ENCODE peak calls at places on chromosomes 6 and 20, in seven cellular contexts. T is spleen; D is CD4-positive, alpha-beta memory T cell; C is CD8-positive, alpha-beta T cell; M is iPS DF 6.9; J is astrocyte; F is heart left ventricle. I is an unnamed sample. For H3K27me3, the result is how much of the 10 kb centered on the place peaks cover.

GRCh38 chr20:52312131-52312729 is 120.7 kb upstream of the ZFP64 start:
- DNase-seq in J (peak), M (peak), D (peak), C (peak), T (no peak), F (no peak), I (no peak)

GRCh38 chr20:24208652-24209051 is 220.1 kb upstream of the GGTLC1 start:
- DNase-seq in J (no peak), M (peak), D (no peak), T (no peak), C (no peak), F (no peak), I (no peak)

GRCh38 chr6:168674595-168674994 is 233.6 kb downstream of the SMOC2 start:
- DNase-seq in D (no peak), J (no peak), M (no peak), C (no peak), T (no peak), F (no peak), I (no peak)

GRCh38 chr6:137657351-137657911 is 163.2 kb upstream of the OLIG3 start:
- DNase-seq in M (no peak), T (no peak), C (no peak), J (no peak), F (no peak), D (no peak), I (no peak)

GRCh38 chr20:32037929-32038328 is 14.1 kb upstream of the HCK start:
- DNase-seq in D (no peak), T (no peak), F (no peak), J (peak), M (no peak), C (no peak), I (no peak)

GRCh38 chr20:58246346-58246745 is 17.9 kb upstream of the ANKRD60 start:
- DNase-seq in M (no peak), F (no peak), T (no peak), D (no peak), J (peak), C (no peak), I (no peak)

GRCh38 chr6:18379376-18380117 is 7.6 kb upstream of the RNF144B start:
- DNase-seq in F (no peak), J (no peak), T (no peak), C (no peak), M (no peak), D (no peak), I (no peak)

GRCh38 chr6:108526739-108527174 is 34.0 kb upstream of the FOXO3 start:
- DNase-seq in J (peak), T (no peak), F (no peak), M (no peak), D (peak), C (no peak), I (no peak)

GRCh38 chr6:148166339-148166949 is 176.2 kb upstream of the SASH1 start:
- DNase-seq in J (peak), T (no peak), C (no peak), F (no peak), M (no peak), D (peak), I (no peak)

GRCh38 chr6:42756713-42757112 is 10.8 kb upstream of the TBCC start:
- DNase-seq in M (no peak), D (no peak), T (peak), C (no peak), F (no peak), J (no peak), I (no peak)

GRCh38 chr6:31659649-31660223 is 842 bp downstream of the C6orf47 start:
- DNase-seq in F (no peak), D (peak), M (no peak), T (no peak), C (no peak), J (peak), I (no peak)

GRCh38 chr20:37955511-37955910 is 52.6 kb downstream of the VSTM2L start:
- DNase-seq in M (no peak), F (no peak), J (no peak), T (no peak), D (no peak), C (no peak), I (no peak)

GRCh38 chr20:10645205-10645570 is 28.6 kb downstream of the JAG1 start:
- DNase-seq in M (no peak), C (no peak), T (no peak), F (no peak), D (no peak), J (no peak), I (no peak)

GRCh38 chr20:4158466-4159050 is 143.2 kb upstream of the RNF24 start:
- DNase-seq in J (no peak), T (peak), F (no peak), C (no peak), M (no peak), D (no peak), I (no peak)

GRCh38 chr6:17226766-17227338 is 54.3 kb upstream of the RBM24 start:
- DNase-seq in T (no peak), C (no peak), F (no peak), J (peak), D (no peak), M (no peak), I (no peak)

GRCh38 chr6:44007818-44008660 is 119.2 kb downstream of the MRPL14 start:
- DNase-seq in C (no peak), M (no peak), T (peak), J (no peak), D (no peak), F (peak), I (no peak)

GRCh38 chr20:63860325-63861051 is 810 bp upstream of the ABHD16B start:
- DNase-seq in F (peak), T (peak), C (no peak), D (no peak), M (no peak), J (no peak), I (no peak)

GRCh38 chr6:90860822-90861601 is 274.1 kb upstream of the MAP3K7 start:
- DNase-seq in M (no peak), C (no peak), F (no peak), J (no peak), T (no peak), D (no peak), I (no peak)

GRCh38 chr6:44234101-44235090 is 11.0 kb downstream of the SLC29A1 start:
- DNase-seq in C (no peak), J (peak), D (no peak), F (peak), M (no peak), T (peak), I (no peak)

GRCh38 chr6:97399208-97399607 is 116.2 kb upstream of the MMS22L start:
- DNase-seq in F (no peak), C (no peak), D (no peak), M (no peak), T (no peak), J (no peak), I (no peak)

GRCh38 chr20:39880890-39881289 is 808.1 kb downstream of the MAFB start:
- DNase-seq in F (no peak), M (no peak), D (no peak), C (no peak), T (no peak), J (peak), I (no peak)

GRCh38 chr6:51550243-51550642 is 537.2 kb downstream of the PKHD1 start:
- DNase-seq in J (no peak), F (no peak), M (no peak), T (no peak), C (no peak), D (no peak), I (no peak)

GRCh38 chr6:80466981-80467380 is 360.5 kb downstream of the BCKDHB start:
- DNase-seq in J (no peak), M (no peak), F (no peak), T (no peak), D (no peak), C (no peak), I (no peak)

GRCh38 chr6:72916906-72917305 is 295.0 kb downstream of the KCNQ5 start:
- DNase-seq in T (no peak), D (no peak), M (no peak), J (no peak), F (no peak), C (no peak), I (no peak)

GRCh38 chr6:84193140-84193708 is 34.2 kb downstream of the CEP162 start:
- DNase-seq in M (no peak), D (no peak), T (no peak), C (no peak), J (peak), F (no peak), I (peak)

GRCh38 chr6:150269857-150270223 is 99.0 kb upstream of the IYD start:
- DNase-seq in C (no peak), D (no peak), J (peak), T (no peak), M (no peak), F (no peak), I (no peak)

GRCh38 chr20:4060054-4060795 is 44.9 kb upstream of the RNF24 start:
- DNase-seq in C (no peak), T (peak), F (peak), J (no peak), M (no peak), D (no peak), I (no peak)

GRCh38 chr20:48841196-48841860 is 13.5 kb upstream of the PREX1 start:
- DNase-seq in J (no peak), D (no peak), M (no peak), F (no peak), T (no peak), C (no peak), I (no peak)

GRCh38 chr6:36840471-36841461 is 1.5 kb upstream of the CPNE5 start:
- DNase-seq in F (peak), M (no peak), D (peak), C (peak), T (no peak), J (no peak), I (no peak)

GRCh38 chr6:107768044-107768443 is 56.1 kb downstream of the SCML4 start:
- DNase-seq in F (no peak), T (no peak), M (no peak), J (no peak), D (no peak), C (no peak), I (no peak)

GRCh38 chr6:34806738-34807453 is 15.0 kb downstream of the BLTP3A start:
- DNase-seq in J (peak), T (no peak), M (no peak), D (no peak), C (no peak), F (no peak), I (no peak)

GRCh38 chr6:34393191-34393967 is 910 bp upstream of the NUDT3 start:
- DNase-seq in M (no peak), T (no peak), C (no peak), J (no peak), D (no peak), F (no peak), I (no peak)

GRCh38 chr6:138240476-138241245 is 22.4 kb upstream of the PBOV1 start:
- DNase-seq in T (no peak), M (no peak), J (peak), C (no peak), F (no peak), D (no peak), I (no peak)

GRCh38 chr6:95867205-95867604 is 148.6 kb upstream of the FUT9 start:
- DNase-seq in M (no peak), D (no peak), F (no peak), C (no peak), J (no peak), T (no peak), I (no peak)

GRCh38 chr6:149359439-149359838 is 40.6 kb upstream of the SUMO4 start:
- DNase-seq in D (no peak), C (no peak), F (no peak), T (no peak), M (no peak), J (no peak), I (no peak)

GRCh38 chr6:20291764-20292227 is 79.5 kb upstream of the MBOAT1 start:
- DNase-seq in T (peak), C (peak), F (no peak), D (peak), J (peak), M (peak), I (peak)

GRCh38 chr6:119215885-119216590 is 133.5 kb downstream of the MAN1A1 start:
- DNase-seq in M (no peak), C (no peak), T (no peak), D (no peak), J (no peak), F (no peak), I (no peak)

GRCh38 chr6:169921853-169922779 is 170.7 kb downstream of the ERMARD start:
- DNase-seq in F (no peak), C (no peak), D (no peak), T (peak), M (no peak), J (no peak), I (no peak)

GRCh38 chr6:169926617-169927417 is 175.4 kb downstream of the ERMARD start:
- DNase-seq in T (no peak), F (no peak), M (no peak), C (no peak), J (no peak), D (no peak), I (no peak)

GRCh38 chr6:169920359-169921020 is 169.1 kb downstream of the ERMARD start:
- DNase-seq in D (no peak), C (no peak), T (no peak), J (no peak), M (no peak), F (no peak), I (no peak)

GRCh38 chr6:169921227-169921626 is 169.8 kb downstream of the ERMARD start:
- DNase-seq in C (no peak), F (no peak), T (peak), M (no peak), D (no peak), J (no peak), I (no peak)

GRCh38 chr6:169923468-169924464 is 172.3 kb downstream of the ERMARD start:
- DNase-seq in J (no peak), M (no peak), D (no peak), F (no peak), C (no peak), T (no peak), I (no peak)
- H3K4me3 ChIP-seq in J (no peak), M (no peak), D (no peak), F (no peak), C (no peak), T (no peak), I (no peak)

GRCh38 chr20:62364911-62365736 is 2.0 kb downstream of the LAMA5 start:
- DNase-seq in C (no peak), F (peak), J (no peak), D (no peak), M (no peak), T (no peak), I (no peak)

GRCh38 chr20:62367483-62368302 is 581 bp upstream of the LAMA5 start:
- DNase-seq in C (no peak), J (no peak), F (peak), D (no peak), T (no peak), M (no peak), I (no peak)

GRCh38 chr20:62367136-62367482 is at the start of gene LAMA5:
- DNase-seq in T (no peak), F (peak), J (no peak), D (no peak), M (no peak), C (no peak), I (no peak)

GRCh38 chr20:62365814-62366369 is 1.2 kb downstream of the LAMA5 start:
- DNase-seq in J (no peak), C (no peak), M (no peak), D (no peak), F (peak), T (no peak), I (no peak)

DNA sequence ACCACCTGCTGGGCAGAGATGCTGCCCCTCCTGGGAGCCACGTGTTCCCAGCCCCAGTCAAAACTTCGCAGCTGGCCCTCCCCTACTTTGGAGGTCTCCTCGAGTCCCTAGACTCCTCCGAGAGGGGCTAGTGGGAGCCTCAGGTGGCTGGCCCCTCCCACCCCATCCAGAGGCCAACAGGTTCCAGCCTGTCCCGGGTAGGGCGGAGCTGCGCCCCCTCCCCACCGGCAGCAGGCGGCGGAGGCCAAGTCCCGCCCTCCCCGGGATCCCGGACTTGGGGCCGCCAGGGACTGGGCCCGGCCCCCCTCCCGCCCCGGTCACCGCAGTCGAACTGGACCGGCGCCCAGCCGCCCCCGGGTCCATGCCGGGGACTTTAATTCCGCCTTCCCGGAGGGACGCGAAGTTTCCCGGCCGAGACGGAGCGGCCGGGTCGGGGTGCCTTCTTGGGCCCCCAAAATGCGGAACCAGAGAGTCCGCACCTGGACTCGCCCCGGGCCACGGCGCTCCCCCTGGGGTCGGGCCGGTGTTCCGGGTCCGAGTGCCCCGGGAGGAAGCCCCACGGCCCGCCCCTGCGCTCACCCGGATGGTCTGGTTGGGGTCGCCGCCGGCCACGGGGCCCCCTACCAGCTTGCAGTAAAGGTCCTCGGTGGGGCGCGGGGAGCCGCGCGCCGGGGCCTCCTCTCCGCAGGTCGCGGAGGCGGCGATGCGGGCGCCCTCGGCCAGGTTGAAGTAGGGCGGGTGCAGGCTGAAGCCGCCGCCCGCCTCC is 559 bp downstream of the LAMA5 start:
- DNase-seq in F (peak), C (no peak), J (no peak), M (no peak), T (no peak), D (no peak), I (no peak)
- H3K27me3 ChIP-seq in F (under half), C (under half), J (under half), M (under half), T (half or more), D (under half), I (under half)

GRCh38 chr6:163416640-163417253 is 2.2 kb downstream of the QKI start:
- DNase-seq in J (peak), C (no peak), M (no peak), F (no peak), D (peak), T (no peak), I (peak)

GRCh38 chr6:163415620-163416379 is 1.3 kb downstream of the QKI start:
- DNase-seq in T (peak), D (peak), C (no peak), M (no peak), F (peak), J (peak), I (no peak)

GRCh38 chr6:163418273-163419029 is 3.9 kb downstream of the QKI start:
- DNase-seq in D (no peak), F (no peak), T (no peak), C (no peak), J (no peak), M (no peak), I (no peak)

GRCh38 chr6:163416380-163416629 is 1.8 kb downstream of the QKI start:
- DNase-seq in F (no peak), M (no peak), J (no peak), T (no peak), C (no peak), D (no peak), I (no peak)

GRCh38 chr6:163417595-163417994 is 3.1 kb downstream of the QKI start:
- DNase-seq in M (no peak), J (no peak), T (no peak), F (no peak), C (no peak), D (no peak), I (no peak)
- H3K4me3 ChIP-seq in M (no peak), J (peak), T (peak), F (peak), C (no peak), D (no peak), I (peak)

DNA sequence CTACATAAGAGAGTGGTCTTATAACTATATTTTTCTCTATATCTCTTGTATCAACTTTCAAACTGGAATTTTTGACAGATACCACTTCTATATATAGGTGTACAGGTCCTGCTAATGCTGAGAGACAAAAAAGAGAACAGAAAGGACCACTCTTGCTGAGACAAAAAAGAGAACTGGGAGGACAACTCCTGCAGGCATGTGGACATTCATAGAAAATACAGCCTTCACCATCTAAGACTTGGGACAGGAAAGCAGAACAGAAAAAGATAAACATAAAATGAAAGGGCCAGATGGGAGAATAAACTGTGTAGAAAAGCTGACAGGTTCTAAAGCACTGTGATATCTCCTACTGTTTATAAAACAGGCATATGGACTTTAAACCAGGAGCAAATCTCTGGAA is 541.0 kb upstream of the ADGRB3 start:
- DNase-seq in T (no peak), C (no peak), M (no peak), F (no peak), J (no peak), D (no peak), I (no peak)
- H3K27me3 ChIP-seq in T (under half), C (under half), M (under half), F (under half), J (under half), D (under half), I (under half)